ENCODE peak calls at places on chromosomes 4 and X, in nine cellular contexts. O is neural progenitor cell, G is hepatocyte, P is GM23338, A is GM23248, J is SK-N-SH, E is PC-3, D is MM.1S, Z is HCT116. H is an unnamed sample.

GRCh38 chrX:18674788-18675735 is 3.2 kb upstream of the RS1 start:
- DNase-seq in O (peak), G (peak), P (peak), A (peak), J (peak), E (peak), D (peak), Z (peak), H (peak)

GRCh38 chr4:94165256-94165655 is 42.4 kb upstream of the SMARCAD1 start:
- DNase-seq in O (peak), G (no peak), P (peak), A (no peak), J (no peak), E (no peak), D (no peak), Z (no peak), H (no peak)

GRCh38 chr4:107916623-107917022 is 14.7 kb upstream of the CYP2U1 start:
- DNase-seq in O (no peak), G (no peak), P (no peak), A (no peak), J (no peak), E (no peak), D (no peak), Z (no peak), H (no peak)

GRCh38 chr4:48780867-48781219 is 764 bp upstream of the FRYL start:
- DNase-seq in O (no peak), G (peak), P (no peak), A (peak), J (peak), E (no peak), D (peak), Z (no peak), H (peak)

GRCh38 chr4:184330008-184330400 is 112.3 kb upstream of the ENPP6 start:
- DNase-seq in O (no peak), G (no peak), P (no peak), A (no peak), J (no peak), E (peak), D (no peak), Z (no peak), H (no peak)

GRCh38 chr4:153040677-153041076 is 104.6 kb downstream of the FHDC1 start:
- DNase-seq in O (no peak), G (no peak), P (no peak), A (no peak), J (no peak), E (no peak), D (no peak), Z (no peak), H (no peak)

GRCh38 chr4:73740353-73740778 is at the start of gene CXCL8:
- DNase-seq in O (no peak), G (peak), P (peak), A (peak), J (no peak), E (peak), D (no peak), Z (peak), H (peak)

GRCh38 chrX:137945470-137945869 is 379.5 kb downstream of the ZIC3 start:
- DNase-seq in O (no peak), G (no peak), P (peak), A (no peak), J (no peak), E (no peak), D (no peak), Z (no peak), H (no peak)

GRCh38 chrX:152847281-152847680 is 16.4 kb downstream of the NSDHL start:
- DNase-seq in O (no peak), G (no peak), P (no peak), A (no peak), J (no peak), E (no peak), D (no peak), Z (no peak), H (no peak)

GRCh38 chr4:10117424-10118354 is 1.1 kb upstream of the WDR1 start:
- DNase-seq in O (peak), G (peak), P (peak), A (peak), J (no peak), E (no peak), D (no peak), Z (no peak), H (peak)

GRCh38 chr4:92100980-92101379 is 202.8 kb upstream of the GRID2 start:
- DNase-seq in O (no peak), G (no peak), P (no peak), A (no peak), J (peak), E (peak), D (no peak), Z (no peak), H (no peak)

GRCh38 chr4:111960241-111960667 is 185.0 kb upstream of the FAM241A start:
- DNase-seq in O (no peak), G (no peak), P (no peak), A (peak), J (no peak), E (peak), D (peak), Z (peak), H (no peak)

GRCh38 chrX:41824551-41824950 is 98.8 kb downstream of the CASK start:
- DNase-seq in O (no peak), G (peak), P (no peak), A (peak), J (no peak), E (peak), D (no peak), Z (peak), H (no peak)

GRCh38 chrX:76434103-76434741 is 6.7 kb downstream of the MAGEE1 start:
- DNase-seq in O (peak), G (no peak), P (no peak), A (no peak), J (no peak), E (no peak), D (no peak), Z (no peak), H (no peak)

GRCh38 chr4:121697626-121698025 is 846 bp upstream of the ANXA5 start:
- DNase-seq in O (no peak), G (no peak), P (no peak), A (no peak), J (no peak), E (no peak), D (no peak), Z (no peak), H (no peak)

GRCh38 chr4:81199831-81200230 is 15.2 kb downstream of the PRKG2 start:
- DNase-seq in O (no peak), G (no peak), P (no peak), A (peak), J (no peak), E (no peak), D (no peak), Z (no peak), H (no peak)

GRCh38 chr4:187608001-187608421 is 387.6 kb upstream of the ZFP42 start:
- DNase-seq in O (no peak), G (no peak), P (no peak), A (peak), J (no peak), E (peak), D (no peak), Z (no peak), H (no peak)

GRCh38 chrX:102858826-102859627 is 78.0 kb upstream of the RAB40AL start:
- DNase-seq in O (peak), G (no peak), P (peak), A (peak), J (no peak), E (peak), D (no peak), Z (no peak), H (no peak)

GRCh38 chrX:35800479-35800878 is 2.3 kb downstream of the MAGEB16 start:
- DNase-seq in O (no peak), G (no peak), P (no peak), A (no peak), J (no peak), E (no peak), D (no peak), Z (no peak), H (no peak)

GRCh38 chr4:134365852-134366251 is 164.3 kb upstream of the PABPC4L start:
- DNase-seq in O (no peak), G (no peak), P (no peak), A (no peak), J (no peak), E (peak), D (no peak), Z (no peak), H (no peak)

GRCh38 chrX:68112321-68112720 is 321.0 kb downstream of the OPHN1 start:
- DNase-seq in O (peak), G (no peak), P (peak), A (no peak), J (no peak), E (peak), D (no peak), Z (no peak), H (no peak)

GRCh38 chrX:114584434-114584943 is 603 bp downstream of the HTR2C start:
- DNase-seq in O (peak), G (peak), P (peak), A (peak), J (peak), E (no peak), D (no peak), Z (no peak), H (no peak)

GRCh38 chr4:185811509-185812364 is at the start of gene SORBS2:
- DNase-seq in O (peak), G (peak), P (peak), A (peak), J (peak), E (peak), D (peak), Z (no peak), H (peak)

GRCh38 chr4:107740950-107741701 is 21.1 kb upstream of the PAPSS1 start:
- DNase-seq in O (no peak), G (peak), P (no peak), A (peak), J (no peak), E (peak), D (no peak), Z (no peak), H (no peak)

GRCh38 chr4:182918044-182918607 is 940 bp upstream of the DCTD start:
- DNase-seq in O (no peak), G (no peak), P (no peak), A (peak), J (no peak), E (no peak), D (no peak), Z (no peak), H (no peak)

GRCh38 chr4:123602007-123602406 is 205.4 kb downstream of the SPRY1 start:
- DNase-seq in O (no peak), G (no peak), P (no peak), A (no peak), J (no peak), E (no peak), D (no peak), Z (no peak), H (no peak)

GRCh38 chrX:15497865-15498264 is 2.7 kb upstream of the BMX start:
- DNase-seq in O (peak), G (peak), P (peak), A (peak), J (peak), E (peak), D (peak), Z (peak), H (peak)

GRCh38 chr4:48985976-48986653 is at the start of gene CWH43:
- DNase-seq in O (peak), G (no peak), P (peak), A (no peak), J (peak), E (peak), D (no peak), Z (no peak), H (no peak)

GRCh38 chr4:120692964-120693363 is 229.6 kb downstream of the PRDM5 start:
- DNase-seq in O (no peak), G (peak), P (no peak), A (peak), J (no peak), E (peak), D (no peak), Z (peak), H (no peak)
- H3K4me2 ChIP-seq in O (no peak), G (peak), P (no peak), A (peak), J (no peak), E (no peak), D (no peak), Z (peak), H (no peak)

GRCh38 chrX:154048398-154048797 is 28.7 kb upstream of the IRAK1 start:
- DNase-seq in O (no peak), G (no peak), P (no peak), A (no peak), J (no peak), E (no peak), D (no peak), Z (no peak), H (no peak)

GRCh38 chrX:154047266-154047665 is 27.6 kb upstream of the IRAK1 start:
- DNase-seq in O (no peak), G (no peak), P (no peak), A (no peak), J (no peak), E (no peak), D (no peak), Z (no peak), H (no peak)

GRCh38 chrX:154049209-154050112 is 29.8 kb upstream of the IRAK1 start:
- DNase-seq in O (no peak), G (no peak), P (no peak), A (no peak), J (no peak), E (no peak), D (no peak), Z (no peak), H (no peak)

GRCh38 chrX:154050113-154050495 is 30.4 kb upstream of the IRAK1 start:
- DNase-seq in O (no peak), G (no peak), P (no peak), A (peak), J (no peak), E (no peak), D (no peak), Z (no peak), H (no peak)

GRCh38 chrX:154051210-154051810 is 31.6 kb upstream of the IRAK1 start:
- DNase-seq in O (peak), G (peak), P (peak), A (peak), J (peak), E (peak), D (peak), Z (peak), H (peak)
- TF ChIP-seq EZH2phosphoT487 in O (no peak), G (no peak), P (no peak), A (no peak), J (no peak), E (no peak), D (no peak), Z (no peak), H (no peak)

GRCh38 chr4:53595204-53595603 is 3.9 kb upstream of the LNX1 start:
- DNase-seq in O (no peak), G (no peak), P (peak), A (no peak), J (no peak), E (no peak), D (no peak), Z (no peak), H (no peak)

GRCh38 chr4:53592128-53592527 is 842 bp upstream of the LNX1 start:
- DNase-seq in O (no peak), G (peak), P (peak), A (no peak), J (no peak), E (no peak), D (no peak), Z (no peak), H (no peak)

GRCh38 chr4:53595823-53596222 is 4.5 kb upstream of the LNX1 start:
- DNase-seq in O (no peak), G (no peak), P (no peak), A (no peak), J (no peak), E (no peak), D (no peak), Z (no peak), H (no peak)

GRCh38 chr4:53592686-53593641 is 1.7 kb upstream of the LNX1 start:
- DNase-seq in O (peak), G (peak), P (peak), A (no peak), J (no peak), E (no peak), D (no peak), Z (no peak), H (no peak)

DNA sequence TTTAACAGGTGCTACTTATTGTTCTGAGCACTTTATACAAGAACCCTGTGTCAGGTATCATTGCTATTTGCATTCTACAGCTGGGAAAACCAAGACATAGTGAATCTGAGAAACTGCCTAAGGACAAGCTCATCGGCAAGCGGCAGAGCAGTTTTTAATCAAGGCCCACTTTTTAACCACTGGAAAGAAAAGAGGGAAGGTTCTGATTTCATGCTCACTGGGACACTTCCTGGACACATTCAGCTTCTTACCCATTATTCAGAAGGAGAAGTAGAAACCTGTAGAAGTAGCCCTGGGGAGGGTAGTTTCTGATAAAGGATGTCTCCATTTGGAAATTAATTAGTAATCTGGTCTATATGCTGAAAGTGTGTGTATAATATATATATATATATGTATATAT is 2.5 kb upstream of the LNX1 start:
- DNase-seq in O (no peak), G (no peak), P (no peak), A (no peak), J (no peak), E (no peak), D (no peak), Z (no peak), H (no peak)
- H3K4me3 ChIP-seq in O (no peak), G (no peak), P (peak), A (no peak), J (no peak), E (no peak), D (no peak), Z (no peak), H (no peak)

GRCh38 chr4:72109959-72110497 is 78.2 kb downstream of the NPFFR2 start:
- DNase-seq in O (no peak), G (no peak), P (no peak), A (no peak), J (no peak), E (no peak), D (no peak), Z (no peak), H (no peak)
- H3K4me2 ChIP-seq in O (no peak), G (no peak), P (no peak), A (no peak), J (no peak), E (peak), D (no peak), Z (no peak), H (no peak)

DNA sequence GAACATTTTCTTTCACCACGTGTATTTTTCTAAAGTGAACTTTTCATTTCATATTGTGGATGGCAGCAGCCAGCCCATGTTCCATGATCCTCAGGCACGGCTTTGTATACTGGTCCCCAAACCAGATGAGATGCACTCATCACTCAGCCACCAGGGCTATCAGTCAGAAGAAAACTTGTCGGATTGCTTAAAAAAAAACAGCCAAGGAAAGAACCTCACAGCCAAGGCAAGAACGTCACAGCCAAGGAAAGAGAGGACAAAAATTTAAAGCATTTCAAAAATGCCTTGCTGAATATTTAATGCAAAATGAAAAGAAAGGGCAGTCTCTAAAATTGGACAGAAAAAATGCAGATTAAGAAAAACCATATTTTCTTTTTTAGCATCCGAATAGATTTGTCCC is 333.3 kb downstream of the PDGFC start:
- DNase-seq in O (no peak), G (no peak), P (peak), A (peak), J (no peak), E (no peak), D (no peak), Z (no peak), H (no peak)
- TF ChIP-seq EZH2phosphoT487 in O (no peak), G (no peak), P (no peak), A (no peak), J (no peak), E (no peak), D (no peak), Z (no peak), H (no peak)

DNA sequence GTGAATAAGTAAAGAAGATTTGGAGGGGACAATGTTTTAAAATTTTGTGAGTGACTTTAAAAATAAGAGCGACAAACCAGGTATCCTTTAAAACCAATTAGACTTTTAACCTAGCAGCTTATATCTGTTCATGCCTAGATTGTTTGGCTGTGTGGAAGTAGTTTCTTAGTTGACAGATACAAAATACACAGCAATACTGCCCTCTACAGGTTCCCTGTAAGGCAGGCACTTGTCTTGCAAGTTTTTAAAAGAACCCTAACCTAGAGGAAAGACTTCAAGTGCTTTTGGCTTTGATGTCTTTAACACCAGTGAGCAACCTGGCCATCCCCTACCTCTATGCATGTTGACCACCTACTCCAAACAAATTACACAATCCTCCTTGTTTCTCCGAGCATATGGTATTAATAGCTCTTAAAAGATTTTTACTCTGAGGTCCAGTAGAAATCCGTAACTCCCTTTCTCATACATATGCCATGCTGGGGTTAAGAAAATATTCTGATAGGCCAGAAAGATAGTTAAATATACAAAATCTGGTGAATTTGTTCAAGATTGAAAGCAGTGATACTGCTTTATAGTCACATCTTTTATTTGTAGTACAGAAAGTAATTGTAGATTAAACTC is 273.0 kb downstream of the ARHGAP24 start:
- DNase-seq in O (peak), G (peak), P (peak), A (peak), J (peak), E (peak), D (peak), Z (peak), H (peak)
- H3K4me3 ChIP-seq in O (no peak), G (no peak), P (no peak), A (no peak), J (no peak), E (no peak), D (no peak), Z (no peak), H (no peak)

GRCh38 chrX:54358424-54359211 is 772 bp upstream of the WNK3 start:
- DNase-seq in O (peak), G (peak), P (peak), A (peak), J (peak), E (no peak), D (no peak), Z (no peak), H (no peak)
- H3K4me2 ChIP-seq in O (peak), G (peak), P (peak), A (no peak), J (peak), E (peak), D (no peak), Z (no peak), H (no peak)

GRCh38 chr4:7399433-7400234 is 35.1 kb downstream of the PSAPL1 start:
- DNase-seq in O (no peak), G (no peak), P (no peak), A (no peak), J (peak), E (no peak), D (no peak), Z (no peak), H (no peak)
- TF ChIP-seq EZH2phosphoT487 in O (no peak), G (no peak), P (no peak), A (no peak), J (no peak), E (no peak), D (no peak), Z (no peak), H (no peak)

H was measured in OCI-LY7.